ENCODE peak calls at places on chromosomes 4 and X, in nine cellular contexts. L is heart left ventricle, N is GM12878, V is GM12865, G is fibroblast of mammary gland, F is tibial nerve, I is WERI-Rb-1, U is SJSA1, W is ovary. D is an unnamed sample.

GRCh38 chr4:26731342-26731741 is 129.3 kb upstream of the STIM2 start:
- DNase-seq in G (peak), U (no peak), L (no peak), W (no peak), F (no peak), I (no peak), N (peak), V (peak), D (no peak)

GRCh38 chr4:2354760-2355159 is 63.7 kb downstream of the ZFYVE28 start:
- DNase-seq in F (no peak), U (no peak), V (peak), G (no peak), W (no peak), I (peak), N (no peak), L (peak), D (no peak)

GRCh38 chrX:57044226-57044625 is 48.9 kb upstream of the SPIN3 start:
- DNase-seq in F (no peak), V (no peak), G (no peak), N (no peak), W (no peak), I (no peak), U (no peak), L (no peak), D (no peak)

GRCh38 chrX:115362334-115363095 is 73.0 kb downstream of the LUZP4 start:
- DNase-seq in W (no peak), U (no peak), F (no peak), N (no peak), I (peak), L (no peak), G (peak), V (peak), D (peak)

GRCh38 chr4:37675587-37676290 is 10.4 kb downstream of the RELL1 start:
- DNase-seq in V (peak), U (no peak), I (no peak), N (peak), F (no peak), G (no peak), L (no peak), W (no peak), D (no peak)

GRCh38 chr4:187176261-187176910 is 452.7 kb upstream of the FAT1 start:
- DNase-seq in V (no peak), W (no peak), G (no peak), N (no peak), L (no peak), I (no peak), F (no peak), U (no peak), D (no peak)

GRCh38 chr4:168796362-168797106 is 213.5 kb downstream of the CBR4 start:
- DNase-seq in W (no peak), U (peak), I (no peak), N (no peak), G (peak), V (no peak), F (no peak), L (no peak), D (peak)

GRCh38 chrX:153400146-153401132 is 711 bp downstream of the PNMA6E start:
- DNase-seq in U (no peak), W (no peak), L (no peak), N (no peak), G (peak), F (no peak), V (peak), I (peak), D (no peak)

GRCh38 chrX:141314441-141314840 is 72.1 kb upstream of the SPANXC start:
- DNase-seq in G (peak), W (no peak), N (no peak), I (no peak), F (no peak), U (no peak), L (no peak), V (no peak), D (peak)

GRCh38 chr4:23323436-23323835 is 566.4 kb downstream of the PPARGC1A start:
- DNase-seq in G (no peak), V (no peak), I (no peak), U (no peak), F (no peak), N (no peak), L (no peak), W (no peak), D (no peak)

GRCh38 chr4:164621886-164622521 is 131.9 kb upstream of the SMIM31 start:
- DNase-seq in U (no peak), I (no peak), W (no peak), L (no peak), V (no peak), N (no peak), G (peak), F (no peak), D (peak)

GRCh38 chrX:153909024-153909979 is 4.8 kb downstream of the AVPR2 start:
- DNase-seq in W (no peak), L (peak), U (no peak), V (peak), F (no peak), G (no peak), N (no peak), I (peak), D (no peak)

GRCh38 chr4:10013722-10014121 is 7.6 kb downstream of the SLC2A9 start:
- DNase-seq in L (no peak), V (peak), F (no peak), G (peak), I (peak), U (no peak), W (no peak), N (no peak), D (no peak)

GRCh38 chr4:170214731-170215130 is 125.0 kb upstream of the AADAT start:
- DNase-seq in I (no peak), N (no peak), G (no peak), W (no peak), U (no peak), V (no peak), F (no peak), L (no peak), D (no peak)

GRCh38 chrX:111519215-111519614 is 7.8 kb downstream of the SERTM2 start:
- DNase-seq in N (no peak), W (no peak), G (peak), F (no peak), U (peak), I (peak), L (no peak), V (no peak), D (peak)

GRCh38 chr4:129218355-129218754 is 122.4 kb downstream of the C4orf33 start:
- DNase-seq in F (no peak), N (no peak), I (peak), L (no peak), G (peak), U (no peak), V (peak), W (no peak), D (no peak)

GRCh38 chrX:120751683-120752082 is 121.8 kb upstream of the C1GALT1C1 start:
- DNase-seq in U (no peak), N (no peak), I (no peak), L (no peak), F (no peak), W (no peak), G (no peak), V (no peak), D (no peak)

GRCh38 chr4:88599298-88599697 is 7.0 kb downstream of the HERC3 start:
- DNase-seq in N (no peak), I (no peak), F (no peak), V (no peak), U (peak), W (no peak), G (peak), L (no peak), D (peak)

GRCh38 chrX:132853040-132853439 is 105.4 kb downstream of the HS6ST2 start:
- DNase-seq in G (peak), N (no peak), F (no peak), V (no peak), W (no peak), U (no peak), L (no peak), I (no peak), D (no peak)

GRCh38 chrX:50827996-50828395 is 14.0 kb upstream of the SHROOM4 start:
- DNase-seq in N (no peak), I (no peak), L (no peak), V (no peak), U (peak), W (no peak), F (no peak), G (peak), D (peak)

GRCh38 chr4:109278594-109279031 is 23.8 kb downstream of the COL25A1 start:
- DNase-seq in F (no peak), W (no peak), V (peak), I (no peak), U (no peak), N (peak), G (no peak), L (no peak), D (no peak)

GRCh38 chr4:47374477-47374876 is 89.0 kb downstream of the COMMD8 start:
- DNase-seq in I (no peak), F (no peak), W (no peak), L (no peak), U (no peak), V (no peak), G (peak), N (no peak), D (peak)

GRCh38 chrX:76148011-76148665 is 24.7 kb upstream of the PBDC1 start:
- DNase-seq in F (no peak), I (no peak), V (peak), N (peak), L (no peak), U (peak), W (peak), G (peak), D (peak)

GRCh38 chr4:2389691-2390090 is 28.8 kb downstream of the ZFYVE28 start:
- DNase-seq in G (no peak), U (no peak), W (no peak), V (no peak), L (no peak), F (no peak), I (no peak), N (no peak), D (no peak)

GRCh38 chr4:188433916-188434315 is 294.7 kb downstream of the TRIML1 start:
- DNase-seq in V (no peak), W (no peak), U (no peak), F (no peak), G (peak), N (no peak), I (no peak), L (no peak), D (no peak)

GRCh38 chrX:99384594-99385374 is 1025.3 kb downstream of the PCDH19 start:
- DNase-seq in F (no peak), N (no peak), U (no peak), I (no peak), W (no peak), G (no peak), L (no peak), V (no peak), D (no peak)

GRCh38 chrX:41956027-41956426 is 32.7 kb upstream of the CASK start:
- DNase-seq in F (no peak), V (no peak), N (no peak), W (no peak), L (no peak), G (no peak), U (no peak), I (no peak), D (no peak)

GRCh38 chr4:104577405-104577804 is 82.7 kb upstream of the CXXC4 start:
- DNase-seq in F (no peak), U (no peak), I (no peak), G (no peak), L (no peak), N (no peak), W (no peak), V (no peak), D (no peak)

GRCh38 chr4:169098054-169098896 is 88.2 kb upstream of the CBR4 start:
- DNase-seq in V (peak), W (no peak), U (no peak), N (peak), I (no peak), F (no peak), G (no peak), L (no peak), D (peak)

GRCh38 chr4:1871471-1872021 is 353 bp downstream of the NSD2 start:
- DNase-seq in N (no peak), V (no peak), U (no peak), I (peak), G (no peak), L (peak), F (no peak), W (peak), D (no peak)

GRCh38 chr4:147597561-147597960 is 19.6 kb upstream of the TMEM184C start:
- DNase-seq in I (no peak), F (no peak), L (no peak), V (no peak), W (no peak), G (no peak), N (no peak), U (no peak), D (no peak)

GRCh38 chr4:145956288-145956890 is 17.8 kb upstream of the ZNF827 start:
- DNase-seq in F (peak), G (peak), U (peak), N (no peak), W (no peak), L (no peak), V (peak), I (peak), D (no peak)

GRCh38 chr4:164440196-164440595 is 313.7 kb upstream of the SMIM31 start:
- DNase-seq in G (peak), I (no peak), F (no peak), U (peak), N (no peak), L (no peak), V (no peak), W (no peak), D (peak)

GRCh38 chrX:16335181-16335580 is 167.9 kb downstream of the MAGEB17 start:
- DNase-seq in L (no peak), G (no peak), U (no peak), V (no peak), W (no peak), N (no peak), F (no peak), I (no peak), D (no peak)

DNA sequence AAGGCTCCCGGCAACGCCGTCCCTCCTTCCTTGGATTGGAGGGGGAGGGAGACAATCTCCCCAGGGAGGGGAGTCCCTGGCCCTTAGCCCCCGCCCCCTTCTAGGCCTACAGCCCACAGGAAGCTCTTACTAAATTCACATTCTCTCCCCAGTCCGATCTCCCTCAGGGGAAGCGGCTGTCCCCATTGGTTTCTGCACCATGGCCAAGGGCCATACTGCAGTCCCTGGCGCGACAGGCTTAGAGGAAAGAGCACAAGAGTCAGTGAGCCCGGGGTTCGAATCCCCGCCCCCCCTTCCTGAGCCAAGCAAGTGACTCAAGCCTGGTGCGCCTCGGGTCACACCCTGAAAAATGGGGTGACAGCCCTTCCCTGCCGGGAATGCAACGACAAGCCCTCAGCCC is 1.1 kb downstream of the ABLIM2 start:
- DNase-seq in W (peak), I (no peak), G (no peak), N (no peak), L (peak), F (no peak), V (no peak), U (no peak), D (no peak)
- H3K4me3 ChIP-seq in W (peak), I (no peak), G (no peak), N (no peak), L (peak), F (peak), V (no peak), U (no peak), D (no peak)

GRCh38 chr4:114091546-114091945 is 112.1 kb upstream of the ARSJ start:
- DNase-seq in V (no peak), I (no peak), G (no peak), N (no peak), W (no peak), F (no peak), L (no peak), U (no peak), D (peak)
- H3K4me3 ChIP-seq in V (no peak), I (no peak), G (no peak), N (no peak), W (no peak), F (no peak), L (no peak), U (no peak), D (no peak)

GRCh38 chrX:21373637-21374162 is 518 bp upstream of the CNKSR2 start:
- DNase-seq in G (no peak), V (no peak), U (no peak), W (peak), F (no peak), N (no peak), I (peak), L (no peak), D (no peak)
- H3K4me3 ChIP-seq in G (peak), V (peak), U (no peak), W (peak), F (peak), N (peak), I (peak), L (peak), D (peak)

DNA sequence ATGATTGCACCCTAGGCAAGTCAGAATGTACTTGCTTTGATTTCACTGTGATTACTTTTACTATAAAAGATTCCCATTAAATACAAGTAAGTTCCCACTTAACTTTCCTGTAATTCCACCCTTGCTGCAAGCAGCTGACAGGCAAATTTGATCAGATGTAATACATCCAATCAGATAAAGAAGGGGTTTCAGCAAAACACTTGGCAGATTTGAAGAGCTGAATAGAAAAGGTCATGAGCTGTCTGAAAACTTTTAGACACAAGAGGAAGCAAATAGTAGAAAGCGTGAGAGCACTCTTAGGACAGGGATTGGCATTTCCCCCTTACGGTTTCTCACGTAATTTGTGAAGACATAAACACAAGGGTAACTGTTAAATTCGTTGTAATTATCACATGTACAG is 22.8 kb downstream of the HSD17B13 start:
- DNase-seq in L (no peak), W (no peak), F (no peak), V (no peak), N (no peak), U (no peak), I (no peak), G (no peak), D (no peak)
- H3K4me3 ChIP-seq in L (no peak), W (no peak), F (no peak), V (no peak), N (no peak), U (no peak), I (no peak), G (no peak), D (no peak)

DNA sequence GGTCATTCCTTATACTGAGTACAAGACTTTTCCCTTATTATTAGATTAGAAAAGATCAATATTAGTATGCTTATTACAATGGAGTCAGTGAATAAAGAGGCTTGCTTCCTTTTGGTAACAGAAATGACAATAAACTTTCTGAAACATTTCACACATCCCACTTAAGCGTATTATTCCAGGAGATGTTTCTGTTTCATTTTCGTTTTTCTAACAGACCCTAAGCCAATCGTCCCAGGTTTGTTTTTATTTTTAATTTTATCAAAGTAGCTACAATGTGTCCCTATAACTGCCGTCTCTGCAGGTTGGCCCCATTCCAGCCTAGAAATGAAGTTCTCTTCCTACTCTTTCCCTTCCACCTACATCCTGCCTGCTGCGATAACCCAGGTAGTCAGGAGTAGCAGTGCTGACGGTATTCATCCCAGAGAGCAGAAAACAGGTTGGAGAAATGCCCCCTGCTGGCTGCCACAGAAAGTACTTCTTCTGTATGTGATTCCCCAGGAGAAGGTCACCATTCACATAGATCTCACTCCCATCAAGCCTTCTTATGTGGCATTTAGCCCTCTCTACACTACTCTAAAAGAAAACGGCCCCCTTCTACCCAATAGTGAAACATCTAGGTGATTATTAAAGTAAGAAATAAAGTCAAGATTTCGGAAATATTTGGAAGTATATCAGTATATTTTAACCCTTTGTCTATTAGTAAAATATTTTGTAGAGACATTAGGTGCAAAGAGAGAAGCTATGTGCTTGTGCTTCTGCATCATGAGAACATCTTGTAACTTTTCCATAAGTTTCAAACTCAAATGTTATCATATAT is 40.4 kb downstream of the ENPEP start:
- DNase-seq in L (no peak), U (peak), G (peak), I (peak), F (peak), W (peak), N (peak), V (peak), D (peak)
- H3K4me3 ChIP-seq in L (peak), U (peak), G (peak), I (peak), F (peak), W (peak), N (peak), V (peak), D (peak)

GRCh38 chr4:184798504-184798903 is 27.3 kb downstream of the ACSL1 start:
- DNase-seq in V (no peak), G (no peak), L (no peak), I (no peak), W (no peak), F (no peak), U (no peak), N (no peak), D (no peak)
- H3K4me3 ChIP-seq in V (no peak), G (no peak), L (no peak), I (no peak), W (no peak), F (no peak), U (no peak), N (no peak), D (no peak)

GRCh38 chr4:172543249-172543648 is 625.4 kb upstream of the GALNT7 start:
- DNase-seq in W (no peak), U (no peak), F (no peak), I (no peak), L (no peak), N (no peak), G (no peak), V (no peak), D (no peak)

GRCh38 chr4:172546782-172547181 is 621.8 kb upstream of the GALNT7 start:
- DNase-seq in V (peak), L (no peak), G (no peak), W (no peak), N (peak), U (no peak), F (no peak), I (no peak), D (no peak)

GRCh38 chr4:172553216-172553615 is 615.4 kb upstream of the GALNT7 start:
- DNase-seq in N (no peak), I (no peak), G (no peak), L (no peak), U (no peak), V (no peak), F (no peak), W (no peak), D (no peak)

GRCh38 chr4:172547724-172548123 is 620.9 kb upstream of the GALNT7 start:
- DNase-seq in L (no peak), U (no peak), N (no peak), G (no peak), W (no peak), F (no peak), V (no peak), I (peak), D (no peak)
- H3K4me3 ChIP-seq in L (no peak), U (no peak), N (no peak), G (no peak), W (no peak), F (no peak), V (no peak), I (no peak), D (no peak)

DNA sequence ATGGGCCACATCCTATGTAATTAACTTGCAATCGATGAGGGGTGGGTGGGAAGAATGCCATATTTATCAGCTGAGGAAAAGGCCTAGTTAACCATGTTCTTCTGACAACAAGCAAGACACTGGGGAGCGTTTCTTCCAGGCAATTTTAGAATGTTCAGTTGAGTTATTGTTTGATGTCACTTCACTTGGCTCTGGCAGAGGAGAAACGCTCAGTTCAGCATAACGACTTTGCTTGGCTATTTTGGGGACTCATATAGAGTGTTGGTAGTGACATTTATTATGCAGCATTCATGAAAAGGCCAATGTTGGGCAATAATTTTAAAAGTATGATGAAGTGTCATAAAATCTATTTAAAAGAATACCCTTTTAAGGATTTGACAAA is 650 bp downstream of the SYNPO2 start:
- DNase-seq in W (no peak), I (no peak), G (no peak), F (no peak), U (no peak), V (no peak), L (no peak), N (no peak), D (no peak)
- H3K4me3 ChIP-seq in W (peak), I (peak), G (peak), F (peak), U (peak), V (no peak), L (peak), N (peak), D (peak)

GRCh38 chrX:25049347-25049746 is 33.6 kb upstream of the ARX start:
- DNase-seq in W (no peak), I (no peak), G (peak), F (no peak), V (no peak), L (no peak), U (no peak), N (no peak), D (no peak)
- H3K4me3 ChIP-seq in W (no peak), I (no peak), G (no peak), F (no peak), V (no peak), L (no peak), U (no peak), N (no peak), D (no peak)

D was measured in astrocyte.